ENCODE peak calls at places on chromosomes 1 and 21, in seven cellular contexts. D is CD8-positive, alpha-beta T cell; G is ovary; J is uterus; V is IMR-90; B is tibial nerve; M is A673. N is an unnamed sample.

GRCh38 chr21:35102488-35103407 is 53.6 kb upstream of the RUNX1 start:
- DNase-seq in D (peak; percentile 12), G (no peak), J (no peak), V (peak; percentile 33), B (no peak), M (no peak), N (no peak)

GRCh38 chr1:168637350-168637991 is 61.1 kb downstream of the XCL1 start:
- DNase-seq in D (no peak), G (no peak), J (no peak), V (peak; percentile 38), B (no peak), M (peak; percentile 80), N (no peak)

GRCh38 chr1:152745765-152746444 is 11.9 kb upstream of the KPRP start:
- DNase-seq in D (no peak), G (no peak), J (no peak), V (no peak), B (no peak), M (no peak), N (no peak)

GRCh38 chr1:20472860-20473711 is 12.9 kb downstream of the CAMK2N1 start:
- DNase-seq in D (no peak), G (peak; percentile 88), J (peak; percentile 57), V (peak; percentile 49), B (no peak), M (no peak), N (no peak)

GRCh38 chr21:35697321-35697808 is 363.0 kb downstream of the SETD4 start:
- DNase-seq in D (no peak), G (peak; percentile 89), J (peak; percentile 20), V (peak; percentile 35), B (peak; percentile 68), M (no peak), N (no peak)

GRCh38 chr1:8705104-8705503 is 112.3 kb downstream of the RERE start:
- DNase-seq in D (no peak), G (no peak), J (no peak), V (no peak), B (no peak), M (no peak), N (no peak)

GRCh38 chr1:214022810-214023425 is 35.1 kb downstream of the PROX1 start:
- DNase-seq in D (no peak), G (no peak), J (no peak), V (no peak), B (no peak), M (no peak), N (no peak)

GRCh38 chr1:150092180-150092791 is 24.7 kb downstream of the VPS45 start:
- DNase-seq in D (no peak), G (no peak), J (no peak), V (peak; percentile 2), B (no peak), M (no peak), N (no peak)

GRCh38 chr1:243336163-243336562 is 80.3 kb downstream of the SDCCAG8 start:
- DNase-seq in D (no peak), G (no peak), J (no peak), V (no peak), B (no peak), M (no peak), N (no peak)

GRCh38 chr1:72115290-72115689 is 167.0 kb downstream of the NEGR1 start:
- DNase-seq in D (no peak), G (no peak), J (no peak), V (no peak), B (no peak), M (peak; percentile 71), N (no peak)

GRCh38 chr1:45305231-45305630 is 21.5 kb upstream of the HPDL start:
- DNase-seq in D (no peak), G (peak; percentile 40), J (no peak), V (no peak), B (no peak), M (no peak), N (no peak)
- H3K4me3 ChIP-seq in D (no peak overlapping the region), G (no peak overlapping the region), J (no peak overlapping the region), V (no peak overlapping the region), B (no peak overlapping the region), M (no peak overlapping the region), N (no peak overlapping the region)

GRCh38 chr1:205430631-205431305 is 8.9 kb upstream of the LEMD1 start:
- DNase-seq in D (peak; percentile 39), G (peak; percentile 78), J (peak; percentile 69), V (peak; percentile 33), B (no peak), M (peak; percentile 74), N (no peak)
- TF ChIP-seq CTCF in D (peak; percentile 58), G (peak; percentile 87), J (peak; percentile 77), V (peak; percentile 75), B (peak; percentile 73), M (peak; percentile 98), N (peak; percentile 98)

GRCh38 chr1:36645911-36646310 is 163.2 kb upstream of the CSF3R start:
- DNase-seq in D (no peak), G (no peak), J (no peak), V (no peak), B (no peak), M (no peak), N (no peak)
- H3K27ac ChIP-seq in D (no peak overlapping the region), G (no peak overlapping the region), J (no peak overlapping the region), V (no peak overlapping the region), B (no peak overlapping the region), M (no peak overlapping the region), N (no peak overlapping the region)

GRCh38 chr1:93585059-93585966 is 96.3 kb downstream of the BCAR3 start:
- DNase-seq in D (no peak), G (peak; percentile 58), J (no peak), V (no peak), B (no peak), M (no peak), N (no peak)

GRCh38 chr1:93588206-93588605 is 93.4 kb downstream of the BCAR3 start:
- DNase-seq in D (no peak), G (no peak), J (no peak), V (peak; percentile 54), B (no peak), M (no peak), N (no peak)

GRCh38 chr1:93587354-93587753 is 94.3 kb downstream of the BCAR3 start:
- DNase-seq in D (no peak), G (no peak), J (no peak), V (no peak), B (no peak), M (no peak), N (no peak)

GRCh38 chr1:93581917-93582850 is 99.5 kb downstream of the BCAR3 start:
- DNase-seq in D (no peak), G (no peak), J (no peak), V (no peak), B (no peak), M (no peak), N (no peak)

DNA sequence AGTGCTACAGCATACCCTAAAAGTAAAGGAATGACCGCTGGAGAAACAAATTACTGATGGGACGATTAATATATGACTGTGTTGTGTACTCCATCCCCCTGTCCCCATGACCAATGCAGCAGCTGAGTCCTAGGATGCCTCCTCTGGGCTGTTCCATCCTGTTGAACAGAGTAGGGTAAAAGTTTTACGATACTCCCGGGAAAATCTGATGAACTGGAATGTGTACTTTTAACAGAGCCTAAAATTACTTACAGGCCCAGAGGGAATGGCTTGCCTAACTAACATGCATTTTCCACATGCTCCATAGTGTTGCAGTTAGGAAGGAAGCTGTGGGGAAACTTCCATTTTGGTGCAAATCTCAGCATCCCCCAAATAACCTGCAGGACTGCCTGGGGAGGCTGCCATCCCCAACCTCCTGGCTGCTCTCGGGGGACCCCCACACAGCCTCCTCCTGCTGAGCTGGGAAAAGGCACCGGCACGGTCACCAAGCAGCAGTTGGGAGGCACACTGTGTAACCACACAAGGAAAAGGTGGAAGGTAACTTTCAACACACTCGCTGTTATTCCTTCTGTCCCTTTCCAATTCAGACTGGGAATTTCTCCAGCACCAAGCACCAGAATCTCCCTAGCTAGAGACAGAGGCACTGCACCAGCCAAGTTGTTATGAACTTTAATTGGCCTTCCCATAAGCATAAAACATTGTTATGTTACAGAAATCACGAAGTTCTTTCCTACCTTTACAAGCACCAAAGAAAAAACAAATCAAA is 97.2 kb downstream of the BCAR3 start:
- DNase-seq in D (no peak), G (no peak), J (no peak), V (no peak), B (no peak), M (peak; percentile 48), N (no peak)
- H3K4me3 ChIP-seq in D (no peak overlapping the region), G (peak overlapping the region; percentile 6), J (no peak overlapping the region), V (no peak overlapping the region), B (no peak overlapping the region), M (no peak overlapping the region), N (no peak overlapping the region)

GRCh38 chr21:30839304-30839703 is 9.7 kb upstream of the KRTAP7-1 start:
- DNase-seq in D (no peak), G (no peak), J (no peak), V (no peak), B (no peak), M (peak; percentile 30), N (no peak)
- TF ChIP-seq CTCF in D (no peak), G (no peak), J (no peak), V (no peak), B (no peak), M (peak; percentile 51), N (no peak)

DNA sequence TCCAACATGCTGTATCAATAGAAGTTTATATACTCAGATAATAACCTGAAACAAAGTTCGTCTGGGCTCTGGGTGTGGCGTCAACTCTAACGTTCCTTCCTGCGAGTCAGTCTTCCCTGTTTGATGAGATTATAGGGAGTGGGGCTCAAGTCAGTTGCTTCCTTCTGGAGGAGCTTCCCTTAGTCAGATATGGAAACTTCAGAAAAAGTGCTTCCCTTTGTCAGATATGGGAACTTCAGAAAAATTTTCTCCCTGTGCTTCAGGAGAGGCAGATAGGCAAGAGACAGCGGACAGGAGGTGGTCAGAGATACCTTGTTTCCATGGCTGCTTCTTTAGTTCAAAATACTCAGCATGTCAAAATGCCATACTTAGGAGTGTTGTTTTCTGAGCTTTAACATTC is 51.1 kb upstream of the PRDX6 start:
- DNase-seq in D (no peak), G (no peak), J (no peak), V (no peak), B (no peak), M (no peak), N (no peak)
- H3K27ac ChIP-seq in D (no peak overlapping the region), G (no peak overlapping the region), J (no peak overlapping the region), V (no peak overlapping the region), B (no peak overlapping the region), M (no peak overlapping the region), N (no peak overlapping the region)

DNA sequence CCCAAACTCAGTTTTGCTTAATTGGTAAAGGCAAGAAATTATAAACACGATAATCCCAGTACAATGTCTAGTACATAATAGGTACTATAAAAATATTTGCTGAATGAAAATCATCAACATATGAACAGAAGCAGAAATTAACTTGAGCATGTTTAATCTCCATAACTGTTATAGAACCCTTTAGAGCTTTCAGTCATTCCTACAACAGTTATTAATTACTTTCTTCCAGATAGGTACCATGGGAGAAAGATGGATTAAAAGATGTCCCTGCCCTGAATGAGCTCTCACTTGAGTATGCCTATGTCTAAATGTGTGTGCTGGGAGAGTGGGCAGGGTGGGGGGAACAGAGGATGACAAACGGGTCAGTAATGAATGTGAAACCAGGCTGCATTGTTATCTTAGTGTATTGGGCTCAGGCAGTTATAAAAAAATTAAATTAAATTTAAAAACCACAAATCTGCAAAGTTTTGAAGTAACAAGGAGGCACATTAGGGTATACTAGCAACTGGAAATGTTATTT is 2.4 kb downstream of the EPS15 start:
- DNase-seq in D (no peak), G (no peak), J (no peak), V (peak; percentile 13), B (no peak), M (no peak), N (no peak)
- H3K4me3 ChIP-seq in D (no peak overlapping the region), G (peak overlapping the region; percentile 58), J (peak overlapping the region; percentile 92), V (no peak overlapping the region), B (peak overlapping the region; percentile 96), M (peak overlapping the region; percentile 74), N (no peak overlapping the region)